ENCODE peak calls at places on chromosomes 4 and X, in four cellular contexts. One of them, this sample, is unnamed.
A peak's percentile ranks its signal among the peaks of the same experiment; 100 is the strongest.

GRCh38 chr4:7297374-7297773 is 105.0 kb downstream of the SORCS2 start:
- DNase-seq in IMR-90: no peak
- DNase-seq in GM12865: no peak
- DNase-seq in A549: no peak
- DNase-seq in this sample: no peak

GRCh38 chr4:124710253-124710849 is 2.2 kb downstream of the ANKRD50 start:
- DNase-seq in IMR-90: peak; percentile 34
- DNase-seq in GM12865: no peak
- DNase-seq in A549: no peak
- DNase-seq in this sample: no peak

GRCh38 chr4:99655315-99656081 is 2.1 kb downstream of the C4orf54 start:
- DNase-seq in IMR-90: peak; percentile 47
- DNase-seq in GM12865: no peak
- DNase-seq in A549: no peak
- DNase-seq in this sample: peak; percentile 33

GRCh38 chr4:74438661-74439060 is 6.3 kb upstream of the AREG start:
- DNase-seq in IMR-90: no peak
- DNase-seq in GM12865: no peak
- DNase-seq in A549: no peak
- DNase-seq in this sample: no peak

GRCh38 chrX:48966796-48967579 is 4.7 kb downstream of the KCND1 start:
- DNase-seq in IMR-90: peak; percentile 55
- DNase-seq in GM12865: no peak
- DNase-seq in A549: no peak
- DNase-seq in this sample: peak; percentile 4

GRCh38 chr4:89757154-89757723 is 79.7 kb downstream of the SNCA start:
- DNase-seq in IMR-90: no peak
- DNase-seq in GM12865: no peak
- DNase-seq in A549: no peak
- DNase-seq in this sample: no peak

GRCh38 chr4:8173641-8174242 is 15.1 kb upstream of the ABLIM2 start:
- DNase-seq in IMR-90: no peak
- DNase-seq in GM12865: no peak
- DNase-seq in A549: no peak
- DNase-seq in this sample: no peak

GRCh38 chrX:96389314-96390048 is 295.2 kb upstream of the DIAPH2 start:
- DNase-seq in IMR-90: peak; percentile 53
- DNase-seq in GM12865: no peak
- DNase-seq in A549: no peak
- DNase-seq in this sample: no peak

GRCh38 chr4:8274772-8275241 is 5.3 kb downstream of the HTRA3 start:
- DNase-seq in IMR-90: peak; percentile 93
- DNase-seq in GM12865: no peak
- DNase-seq in A549: no peak
- DNase-seq in this sample: no peak

GRCh38 chr4:93303440-93303839 is 525.1 kb upstream of the ATOH1 start:
- DNase-seq in IMR-90: no peak
- DNase-seq in GM12865: no peak
- DNase-seq in A549: no peak
- DNase-seq in this sample: no peak

GRCh38 chr4:140790765-140791164 is 34.6 kb upstream of the TBC1D9 start:
- DNase-seq in IMR-90: peak; percentile 5
- DNase-seq in GM12865: peak; percentile 85
- DNase-seq in A549: no peak
- DNase-seq in this sample: no peak

GRCh38 chr4:53563824-53564223 is 27.5 kb downstream of the LNX1 start:
- DNase-seq in IMR-90: peak; percentile 89
- DNase-seq in GM12865: peak; percentile 61
- DNase-seq in A549: no peak
- DNase-seq in this sample: no peak

GRCh38 chrX:96004386-96004785 is 680.3 kb upstream of the DIAPH2 start:
- DNase-seq in IMR-90: peak; percentile 74
- DNase-seq in GM12865: no peak
- DNase-seq in A549: no peak
- DNase-seq in this sample: no peak

GRCh38 chr4:82515705-82516104 is 46.1 kb downstream of the TMEM150C start:
- DNase-seq in IMR-90: peak; percentile 63
- DNase-seq in GM12865: no peak
- DNase-seq in A549: no peak
- DNase-seq in this sample: no peak

GRCh38 chr4:41590591-41590990 is 52.6 kb downstream of the LIMCH1 start:
- DNase-seq in IMR-90: no peak
- DNase-seq in GM12865: no peak
- DNase-seq in A549: no peak
- DNase-seq in this sample: peak; percentile 16

GRCh38 chr4:154982187-154983047 is 201.3 kb downstream of the RBM46 start:
- DNase-seq in IMR-90: peak; percentile 48
- DNase-seq in GM12865: peak; percentile 63
- DNase-seq in A549: peak; percentile 43
- DNase-seq in this sample: peak; percentile 50

GRCh38 chr4:149553959-149554520 is 261.6 kb downstream of the IQCM start:
- DNase-seq in IMR-90: no peak
- DNase-seq in GM12865: no peak
- DNase-seq in A549: no peak
- DNase-seq in this sample: no peak

GRCh38 chr4:86452323-86452995 is 92.6 kb upstream of the MAPK10 start:
- DNase-seq in IMR-90: peak; percentile 38
- DNase-seq in GM12865: no peak
- DNase-seq in A549: no peak
- DNase-seq in this sample: no peak

GRCh38 chr4:2286904-2287593 is 25.1 kb upstream of the MXD4 start:
- DNase-seq in IMR-90: peak; percentile 4
- DNase-seq in GM12865: no peak
- DNase-seq in A549: no peak
- DNase-seq in this sample: no peak

GRCh38 chr4:10023806-10024205 is 2.5 kb upstream of the SLC2A9 start:
- DNase-seq in IMR-90: peak; percentile 51
- DNase-seq in GM12865: no peak
- DNase-seq in A549: no peak
- DNase-seq in this sample: no peak

GRCh38 chrX:15797707-15798106 is 7.4 kb downstream of the ZRSR2 start:
- DNase-seq in IMR-90: peak; percentile 13
- DNase-seq in GM12865: no peak
- DNase-seq in A549: no peak
- DNase-seq in this sample: no peak

GRCh38 chr4:40292313-40292759 is 42.8 kb upstream of the CHRNA9 start:
- DNase-seq in IMR-90: peak; percentile 12
- DNase-seq in GM12865: no peak
- DNase-seq in A549: peak; percentile 20
- DNase-seq in this sample: no peak

GRCh38 chr4:98510757-98511517 is 147.5 kb downstream of the TSPAN5 start:
- DNase-seq in IMR-90: peak; percentile 88
- DNase-seq in GM12865: no peak
- DNase-seq in A549: no peak
- DNase-seq in this sample: no peak

GRCh38 chrX:4876268-4876667 is 1162.8 kb upstream of the PRKX start:
- DNase-seq in IMR-90: no peak
- DNase-seq in GM12865: no peak
- DNase-seq in A549: no peak
- DNase-seq in this sample: no peak

GRCh38 chr4:109560687-109561452 is 824 bp downstream of the MCUB start:
- DNase-seq in IMR-90: peak; percentile 81
- DNase-seq in GM12865: peak; percentile 88
- DNase-seq in A549: peak; percentile 19
- DNase-seq in this sample: peak; percentile 9

GRCh38 chr4:60737858-60738257 is 462.3 kb upstream of the ADGRL3 start:
- DNase-seq in IMR-90: peak; percentile 74
- DNase-seq in GM12865: no peak
- DNase-seq in A549: no peak
- DNase-seq in this sample: no peak

GRCh38 chr4:47451657-47452056 is 11.8 kb downstream of the COMMD8 start:
- DNase-seq in IMR-90: peak; percentile 61
- DNase-seq in GM12865: no peak
- DNase-seq in A549: no peak
- DNase-seq in this sample: no peak

GRCh38 chr4:110475881-110476818 is at the start of gene ENPEP:
- DNase-seq in IMR-90: peak; percentile 36
- DNase-seq in GM12865: no peak
- DNase-seq in A549: no peak
- DNase-seq in this sample: no peak

GRCh38 chrX:50770702-50771101 is 43.3 kb downstream of the SHROOM4 start:
- DNase-seq in IMR-90: no peak
- DNase-seq in GM12865: no peak
- DNase-seq in A549: peak; percentile 2
- DNase-seq in this sample: peak; percentile 69

GRCh38 chr4:168666531-168666930 is 169.7 kb downstream of the PALLD start:
- DNase-seq in IMR-90: peak; percentile 55
- DNase-seq in GM12865: no peak
- DNase-seq in A549: no peak
- DNase-seq in this sample: no peak

GRCh38 chr4:37893164-37893563 is 2.3 kb downstream of the TBC1D1 start:
- DNase-seq in IMR-90: no peak
- DNase-seq in GM12865: no peak
- DNase-seq in A549: no peak
- DNase-seq in this sample: no peak

GRCh38 chrX:319579-320125 is 1.1 kb upstream of the GTPBP6 start:
- DNase-seq in IMR-90: no peak
- DNase-seq in GM12865: no peak
- DNase-seq in A549: no peak
- DNase-seq in this sample: no peak

GRCh38 chrX:317424-318067 is 1.1 kb downstream of the GTPBP6 start:
- DNase-seq in IMR-90: no peak
- DNase-seq in GM12865: no peak
- DNase-seq in A549: no peak
- DNase-seq in this sample: no peak

GRCh38 chrX:318068-318738 is 393 bp downstream of the GTPBP6 start:
- DNase-seq in IMR-90: peak; percentile 97
- DNase-seq in GM12865: peak; percentile 97
- DNase-seq in A549: peak; percentile 99
- DNase-seq in this sample: peak; percentile 93

GRCh38 chrX:320126-320783 is 1.7 kb upstream of the GTPBP6 start:
- DNase-seq in IMR-90: peak; percentile 10
- DNase-seq in GM12865: no peak
- DNase-seq in A549: no peak
- DNase-seq in this sample: no peak

DNA sequence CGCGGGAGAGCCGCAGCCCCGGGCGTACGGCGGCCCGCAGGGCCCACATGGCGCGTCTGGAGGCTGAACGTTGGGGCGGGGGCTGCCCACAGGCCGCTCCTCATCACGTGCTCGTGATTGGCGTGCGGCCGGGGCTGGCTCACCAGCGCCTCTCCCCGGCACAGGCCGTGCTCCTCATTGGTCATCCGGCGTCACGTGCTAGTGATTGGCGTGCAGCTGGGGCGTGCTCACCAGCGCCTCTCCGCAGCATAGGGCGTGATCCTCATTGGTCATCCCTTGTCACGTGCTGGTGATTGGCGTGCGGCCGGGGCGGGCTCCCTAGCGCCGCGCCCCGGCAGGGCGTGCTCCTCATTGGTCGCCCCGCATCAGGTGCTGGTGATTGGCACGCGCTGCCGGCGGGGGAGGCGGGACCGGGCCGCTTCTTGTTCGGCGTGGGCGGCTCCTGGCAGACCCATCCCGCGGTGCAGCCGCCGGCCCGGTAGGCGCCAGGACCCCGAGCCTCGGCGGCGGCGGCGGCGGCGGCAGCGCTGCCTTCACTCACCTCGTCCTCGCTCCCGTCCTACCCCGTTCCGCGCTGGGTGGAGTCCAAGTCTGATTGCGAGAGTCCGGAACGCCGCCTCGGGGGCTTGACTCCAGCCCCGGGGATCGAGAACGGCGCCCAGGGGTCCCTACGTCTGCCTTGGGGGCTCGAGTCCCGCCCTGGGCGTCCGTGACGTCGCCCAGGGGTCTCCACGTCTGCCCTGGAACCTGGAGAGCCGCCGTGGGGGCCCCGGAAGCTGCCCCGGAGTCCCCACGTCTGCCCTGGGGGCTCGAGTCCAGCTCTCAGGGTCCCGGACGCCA is at the start of gene GTPBP6:
- DNase-seq in IMR-90: peak; percentile 100
- DNase-seq in GM12865: peak; percentile 98
- DNase-seq in A549: peak; percentile 100
- DNase-seq in this sample: peak; percentile 96
- TF ChIP-seq CTCF in IMR-90: peak; percentile 47
- TF ChIP-seq CTCF in GM12865: no peak
- TF ChIP-seq CTCF in A549: no peak
- TF ChIP-seq CTCF in this sample: no peak

GRCh38 chrX:119758682-119759332 is 419 bp downstream of the SOWAHD start:
- DNase-seq in IMR-90: no peak
- DNase-seq in GM12865: peak; percentile 46
- DNase-seq in A549: no peak
- DNase-seq in this sample: peak; percentile 61
- TF ChIP-seq CTCF in IMR-90: no peak
- TF ChIP-seq CTCF in GM12865: peak; percentile 1
- TF ChIP-seq CTCF in A549: no peak
- TF ChIP-seq CTCF in this sample: peak; percentile 9

DNA sequence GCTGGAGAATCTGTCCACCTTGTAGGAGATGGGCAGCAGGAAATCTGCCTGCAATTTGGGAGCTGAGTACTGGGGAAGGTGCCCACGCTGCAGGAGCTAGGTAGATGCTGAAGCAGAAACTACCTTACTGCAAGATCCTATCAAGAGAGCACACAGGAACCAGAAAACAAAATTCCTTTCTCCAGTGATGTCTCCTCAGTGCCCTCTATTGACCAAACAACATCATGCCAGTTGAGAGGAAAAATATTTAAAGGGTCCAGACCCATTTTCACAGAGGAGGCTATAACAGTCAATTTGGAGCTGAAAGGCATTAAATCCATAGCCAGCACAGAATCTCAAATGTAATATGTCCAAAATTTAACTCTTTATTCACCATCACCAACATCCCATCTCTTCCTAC is 406.8 kb downstream of the SLITRK2 start:
- DNase-seq in IMR-90: no peak
- DNase-seq in GM12865: no peak
- DNase-seq in A549: no peak
- DNase-seq in this sample: no peak
- TF ChIP-seq CTCF in IMR-90: peak; percentile 11
- TF ChIP-seq CTCF in GM12865: no peak
- TF ChIP-seq CTCF in A549: no peak
- TF ChIP-seq CTCF in this sample: no peak

GRCh38 chrX:102517331-102517730 is 792 bp upstream of the TMSB15A start:
- DNase-seq in IMR-90: peak; percentile 17
- DNase-seq in GM12865: no peak
- DNase-seq in A549: peak; percentile 27
- DNase-seq in this sample: no peak
- TF ChIP-seq CTCF in IMR-90: peak; percentile 25
- TF ChIP-seq CTCF in GM12865: no peak
- TF ChIP-seq CTCF in A549: peak; percentile 33
- TF ChIP-seq CTCF in this sample: no peak

DNA sequence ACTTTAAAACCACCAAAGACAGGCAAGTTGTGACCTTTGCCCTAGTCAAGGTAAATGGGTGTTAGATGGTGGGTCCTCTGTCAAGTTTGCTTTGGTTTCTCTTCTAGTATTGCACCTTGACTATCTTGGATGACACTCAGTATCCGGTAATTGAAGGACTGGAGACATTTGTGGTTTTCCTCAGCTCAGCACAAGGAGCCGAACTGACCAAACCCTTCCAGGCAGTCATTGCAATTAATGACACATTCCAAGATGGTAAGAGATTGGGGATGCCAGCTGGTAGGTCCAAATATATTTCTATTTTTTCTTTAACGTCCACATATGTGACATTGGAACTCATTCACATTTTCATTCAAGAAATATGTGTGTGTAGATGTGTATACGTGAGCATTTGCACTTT is 69.3 kb upstream of the ANXA3 start:
- DNase-seq in IMR-90: no peak
- DNase-seq in GM12865: no peak
- DNase-seq in A549: no peak
- DNase-seq in this sample: no peak
- TF ChIP-seq CTCF in IMR-90: no peak
- TF ChIP-seq CTCF in GM12865: no peak
- TF ChIP-seq CTCF in A549: no peak
- TF ChIP-seq CTCF in this sample: no peak